ENCODE peak calls at places on chromosomes 11 and 22, in four cellular contexts. P is testis, H is GM23248, J is keratinocyte. Z is an unnamed sample.

GRCh38 chr22:35476341-35476740 is 64.3 kb upstream of the RASD2 start:
- DNase-seq in H (no peak), J (no peak), P (no peak), Z (no peak)

GRCh38 chr11:3894128-3894731 is 38.8 kb downstream of the STIM1 start:
- DNase-seq in J (no peak), H (peak; percentile 30), P (no peak), Z (no peak)

GRCh38 chr11:92693146-92693545 is 276.3 kb upstream of the MTNR1B start:
- DNase-seq in J (no peak), P (no peak), H (peak; percentile 25), Z (no peak)

GRCh38 chr22:49116021-49116420 is 711.7 kb downstream of the BRD1 start:
- DNase-seq in P (no peak), H (no peak), J (no peak), Z (no peak)

GRCh38 chr11:69369945-69370344 is 76.0 kb downstream of the MYEOV start:
- DNase-seq in P (peak; percentile 5), H (no peak), J (no peak), Z (peak; percentile 26)

GRCh38 chr11:35823742-35824298 is 120.0 kb upstream of the LDLRAD3 start:
- DNase-seq in H (no peak), J (no peak), P (peak; percentile 53), Z (no peak)

GRCh38 chr11:2652857-2653643 is 46.7 kb downstream of the KCNQ1OT1 start:
- DNase-seq in P (no peak), J (no peak), H (no peak), Z (no peak)

GRCh38 chr11:17734418-17734911 is at the start of gene KCNC1:
- DNase-seq in H (peak; percentile 67), J (no peak), P (peak; percentile 69), Z (no peak)

GRCh38 chr11:72045849-72046248 is 34.5 kb downstream of the NUMA1 start:
- DNase-seq in P (no peak), H (no peak), J (no peak), Z (no peak)

GRCh38 chr11:67271548-67272284 is 5.4 kb downstream of the GRK2 start:
- DNase-seq in P (no peak), J (no peak), H (no peak), Z (no peak)

GRCh38 chr22:38733329-38734202 is 22.2 kb downstream of the SUN2 start:
- DNase-seq in P (peak; percentile 69), H (peak; percentile 48), J (no peak), Z (peak; percentile 72)

GRCh38 chr11:110376711-110377324 is 52.9 kb upstream of the FDX1 start:
- DNase-seq in J (peak; percentile 45), H (peak; percentile 82), P (peak; percentile 87), Z (peak; percentile 76)

GRCh38 chr11:47711225-47711624 is 3.9 kb downstream of the AGBL2 start:
- DNase-seq in J (no peak), H (no peak), P (no peak), Z (no peak)

GRCh38 chr11:62664405-62665074 is 470 bp downstream of the C11orf98 start:
- DNase-seq in H (peak; percentile 71), J (no peak), P (peak; percentile 50), Z (no peak)

GRCh38 chr22:35914665-35915476 is 113.8 kb downstream of the RBFOX2 start:
- DNase-seq in P (peak; percentile 85), J (peak; percentile 52), H (peak; percentile 92), Z (peak; percentile 69)

GRCh38 chr11:130407978-130408377 is 20.4 kb downstream of the ADAMTS8 start:
- DNase-seq in H (peak; percentile 99), J (peak; percentile 68), P (no peak), Z (peak; percentile 84)
- H3K36me3 ChIP-seq in H (no peaks in the 10 kb centered on the region), J (no peaks in the 10 kb centered on the region), P (no peaks in the 10 kb centered on the region), Z (no peaks in the 10 kb centered on the region)

GRCh38 chr11:94151903-94152677 is 23.4 kb downstream of the PANX1 start:
- DNase-seq in J (no peak), H (peak; percentile 94), P (no peak), Z (peak; percentile 74)

GRCh38 chr11:94153320-94153719 is 24.7 kb downstream of the PANX1 start:
- DNase-seq in H (no peak), P (no peak), J (no peak), Z (no peak)

GRCh38 chr11:94151311-94151710 is 22.7 kb downstream of the PANX1 start:
- DNase-seq in H (peak; percentile 33), J (no peak), P (no peak), Z (no peak)

GRCh38 chr11:94154095-94154856 is 25.6 kb downstream of the PANX1 start:
- DNase-seq in H (no peak), J (no peak), P (no peak), Z (no peak)

GRCh38 chr11:94152678-94153065 is 24.0 kb downstream of the PANX1 start:
- DNase-seq in P (no peak), H (no peak), J (no peak), Z (no peak)
- H3K27ac ChIP-seq in P (no peak overlapping the region), H (peak overlapping the region; percentile 22), J (peak overlapping the region; percentile 47), Z (peak overlapping the region; percentile 65)

GRCh38 chr11:74822187-74822586 is 73.5 kb downstream of the RNF169 start:
- DNase-seq in H (peak; percentile 13), J (no peak), P (no peak), Z (no peak)
- H3K36me3 ChIP-seq in H (peaks cover 15% of the 10 kb centered on the region), J (peaks cover 5% of the 10 kb centered on the region), P (no peaks in the 10 kb centered on the region), Z (peaks cover 8% of the 10 kb centered on the region)

GRCh38 chr11:9260182-9261146 is 4.7 kb downstream of the DENND5A start:
- DNase-seq in J (no peak), P (no peak), H (peak; percentile 33), Z (no peak)
- H3K27ac ChIP-seq in J (no peak overlapping the region), P (no peak overlapping the region), H (peak overlapping the region; percentile 1), Z (no peak overlapping the region)

GRCh38 chr22:41504397-41504796 is 35.5 kb downstream of the ACO2 start:
- DNase-seq in P (no peak), J (no peak), H (peak; percentile 76), Z (no peak)
- H3K36me3 ChIP-seq in P (no peaks in the 10 kb centered on the region), J (peaks cover 20% of the 10 kb centered on the region), H (no peaks in the 10 kb centered on the region), Z (peaks cover 67% of the 10 kb centered on the region)

GRCh38 chr11:112961146-112961668 is at the start of gene NCAM1:
- DNase-seq in P (peak; percentile 92), H (peak; percentile 36), J (no peak), Z (peak; percentile 85)
- H3K27ac ChIP-seq in P (no peak within 1 kb of the TSS), H (no peak within 1 kb of the TSS), J (no peak within 1 kb of the TSS), Z (peak within 1 kb of the TSS; percentile 90)

DNA sequence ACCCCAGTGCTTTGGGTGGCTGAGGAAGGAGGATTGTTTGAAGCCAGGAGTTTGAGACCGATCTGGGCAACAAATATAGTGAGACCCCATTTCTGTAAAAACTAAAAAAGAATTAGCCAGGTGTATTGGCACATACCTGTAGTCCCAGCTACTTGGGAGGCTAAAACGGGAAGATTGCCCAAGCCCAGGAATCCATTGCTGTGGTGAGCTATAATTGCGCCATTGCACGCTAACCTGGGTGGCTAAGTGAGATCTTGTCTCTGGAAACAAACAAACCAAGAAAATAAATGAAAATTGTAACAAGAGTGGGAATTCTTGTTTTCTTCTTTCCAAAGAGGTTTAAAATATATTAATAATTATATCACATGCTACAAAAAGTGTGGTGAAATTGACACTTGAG is 52.9 kb downstream of the DEPDC5 start:
- DNase-seq in J (no peak), H (no peak), P (no peak), Z (no peak)
- H3K36me3 ChIP-seq in J (peaks cover 11% of the 10 kb centered on the region), H (peaks cover 36% of the 10 kb centered on the region), P (no peaks in the 10 kb centered on the region), Z (peaks cover 74% of the 10 kb centered on the region)

DNA sequence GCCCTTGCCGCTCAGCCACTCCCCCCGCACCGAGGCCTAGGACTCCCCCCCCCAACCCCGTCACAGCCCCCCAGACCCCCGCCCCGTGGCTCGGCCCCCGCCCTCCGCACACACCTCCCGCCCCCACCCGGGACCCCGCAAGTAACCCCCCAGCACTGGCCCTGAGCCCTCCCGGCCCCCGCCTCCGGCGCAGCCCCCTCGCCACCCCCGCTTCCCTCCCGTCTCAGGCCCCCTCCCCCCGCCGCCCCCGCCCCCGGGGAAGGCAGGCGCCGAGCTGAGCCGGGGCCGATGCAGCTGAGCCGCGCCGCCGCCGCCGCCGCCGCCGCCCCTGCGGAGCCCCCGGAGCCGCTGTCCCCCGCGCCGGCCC is 1.5 kb downstream of the SHANK3 start:
- DNase-seq in J (no peak), P (no peak), H (no peak), Z (no peak)
- H3K27ac ChIP-seq in J (no peak overlapping the region), P (no peak overlapping the region), H (no peak overlapping the region), Z (peak overlapping the region; percentile 63)

DNA sequence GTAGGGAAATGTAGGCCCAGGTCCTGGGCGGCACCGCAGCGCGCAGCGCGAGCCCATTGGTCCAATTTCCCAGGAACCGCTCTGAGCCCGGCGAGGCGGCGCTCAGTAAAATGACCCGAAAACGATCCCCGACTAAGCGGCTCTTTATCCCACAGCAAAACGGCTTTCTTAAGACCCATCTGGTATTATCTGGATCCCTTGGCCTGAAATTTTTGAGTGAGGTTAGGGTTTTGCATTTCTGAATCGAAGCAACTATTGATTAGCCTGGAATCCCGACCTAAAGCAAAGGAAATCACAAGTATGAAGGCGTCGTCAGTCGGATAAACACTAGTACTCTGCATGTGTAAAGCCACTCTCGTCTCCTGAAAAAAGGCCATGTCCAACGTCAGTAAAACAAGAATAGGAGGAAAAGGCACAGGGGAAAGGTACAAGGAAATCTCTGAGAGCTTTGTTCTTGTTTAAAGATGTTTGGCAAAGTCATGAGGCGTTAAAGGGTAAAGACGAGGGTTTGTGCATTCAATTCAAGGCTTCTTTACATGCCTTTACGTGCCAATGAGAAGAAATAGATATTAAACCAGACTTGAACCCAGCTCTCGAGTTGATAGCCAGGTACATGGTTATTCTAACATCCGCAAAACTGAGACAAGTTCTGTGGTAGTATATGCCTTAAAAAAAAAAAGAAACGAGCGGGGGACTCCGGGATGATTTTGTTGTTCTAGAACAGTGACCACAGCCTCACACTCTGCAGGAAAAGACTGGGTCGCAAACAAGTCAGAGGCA is 564 bp upstream of the CFL1 start:
- DNase-seq in J (no peak), P (no peak), H (no peak), Z (no peak)
- H3K36me3 ChIP-seq in J (peaks cover 38% of the 10 kb centered on the region), P (no peaks in the 10 kb centered on the region), H (peaks cover 32% of the 10 kb centered on the region), Z (peaks cover 47% of the 10 kb centered on the region)